ENCODE peak calls at places on chromosomes 7 and 10, in six cellular contexts. Z is activated CD8-positive, alpha-beta memory T cell treated with anti-CD3 and anti-CD28 coated beads, Interleukin-2, amount 50 U/mL, for 4 hours; F is endothelial cell; N is NAMALWA; S is cardiac fibroblast; A is heart right ventricle. X is an unnamed sample.

GRCh38 chr10:5234106-5234877 is 37.7 kb downstream of the AKR1C4 start:
- DNase-seq in S (peak), Z (no peak), A (peak), F (no peak), N (no peak), X (no peak)

GRCh38 chr7:131489196-131489595 is 67.2 kb downstream of the PODXL start:
- DNase-seq in F (no peak), Z (no peak), N (no peak), S (no peak), A (no peak), X (no peak)

GRCh38 chr7:29764227-29764626 is 42.1 kb upstream of the WIPF3 start:
- DNase-seq in A (no peak), N (no peak), S (no peak), F (peak), Z (no peak), X (peak)

GRCh38 chr10:21638681-21639080 is 104.6 kb downstream of the MLLT10 start:
- DNase-seq in N (no peak), S (no peak), Z (no peak), A (no peak), F (no peak), X (no peak)

GRCh38 chr7:40673285-40673684 is 538.5 kb downstream of the SUGCT start:
- DNase-seq in N (no peak), F (no peak), A (no peak), Z (no peak), S (peak), X (peak)

GRCh38 chr10:35251373-35252100 is 84.8 kb upstream of the CCNY start:
- DNase-seq in A (no peak), S (no peak), Z (no peak), N (no peak), F (no peak), X (no peak)

GRCh38 chr7:101598981-101599681 is 30.0 kb downstream of the MYL10 start:
- DNase-seq in Z (no peak), A (no peak), F (no peak), S (no peak), N (no peak), X (no peak)

GRCh38 chr7:7857143-7857583 is 111.4 kb upstream of the GLCCI1 start:
- DNase-seq in Z (no peak), A (no peak), S (no peak), F (no peak), N (peak), X (no peak)

GRCh38 chr10:93026072-93026471 is 34.5 kb upstream of the CYP26C1 start:
- DNase-seq in S (no peak), N (no peak), A (no peak), Z (no peak), F (no peak), X (no peak)

GRCh38 chr10:87842220-87842641 is 21.1 kb downstream of the KLLN start:
- DNase-seq in S (no peak), Z (no peak), F (no peak), A (no peak), N (no peak), X (no peak)

GRCh38 chr7:151863386-151864079 is 13.4 kb downstream of the PRKAG2 start:
- DNase-seq in Z (no peak), N (peak), A (no peak), S (no peak), F (no peak), X (peak)